ENCODE peak calls at places on chromosomes 12 and 14, in four cellular contexts. B is stimulated activated CD4-positive, alpha-beta T cell treated with anti-CD3 and anti-CD28 coated beads, Interleukin-15, amount 100 ng/mL, for 1 hour; P is pons; W is epithelial cell of esophagus. I is an unnamed sample.

GRCh38 chr12:53051881-53052412 is 2.1 kb downstream of the TNS2 start:
- DNase-seq in B (no peak), P (no peak), W (no peak), I (no peak)

GRCh38 chr12:1807107-1807478 is 13.3 kb upstream of the LRTM2 start:
- DNase-seq in P (no peak), W (no peak), B (no peak), I (no peak)

GRCh38 chr14:75022655-75023054 is 19.9 kb downstream of the EIF2B2 start:
- DNase-seq in W (peak), B (no peak), P (no peak), I (no peak)

GRCh38 chr12:48002773-48003218 is 1.5 kb downstream of the COL2A1 start:
- DNase-seq in W (peak), B (no peak), P (no peak), I (no peak)

GRCh38 chr14:104700747-104701215 is 11.4 kb downstream of the INF2 start:
- DNase-seq in B (no peak), P (no peak), W (no peak), I (no peak)

GRCh38 chr12:109389146-109389545 is 41.4 kb downstream of the MYO1H start:
- DNase-seq in P (no peak), W (no peak), B (no peak), I (no peak)

GRCh38 chr12:91913124-91913523 is 232.5 kb downstream of the BTG1 start:
- DNase-seq in W (no peak), B (no peak), P (no peak), I (no peak)

GRCh38 chr12:49364989-49365388 is 2.3 kb upstream of the SPATS2 start:
- DNase-seq in P (no peak), W (peak), B (no peak), I (no peak)

GRCh38 chr12:29743801-29744200 is 39.9 kb downstream of the TMTC1 start:
- DNase-seq in B (no peak), P (no peak), W (peak), I (no peak)

GRCh38 chr14:97299661-97300060 is 502.5 kb downstream of the VRK1 start:
- DNase-seq in W (no peak), P (no peak), B (no peak), I (no peak)

GRCh38 chr14:44462372-44462771 is 44.7 kb downstream of the FSCB start:
- DNase-seq in W (no peak), B (no peak), P (no peak), I (no peak)

GRCh38 chr14:53367631-53368030 is 214.5 kb upstream of the DDHD1 start:
- DNase-seq in W (no peak), B (no peak), P (no peak), I (no peak)

GRCh38 chr12:132230381-132230780 is 86.1 kb downstream of the NOC4L start:
- DNase-seq in P (no peak), W (no peak), B (no peak), I (no peak)

GRCh38 chr14:94897092-94897491 is 127.2 kb upstream of the GSC start:
- DNase-seq in B (no peak), W (no peak), P (no peak), I (no peak)

GRCh38 chr12:65673291-65673690 is 151.0 kb upstream of the HMGA2 start:
- DNase-seq in W (peak), B (no peak), P (no peak), I (no peak)

GRCh38 chr12:62900686-62901272 is 34.2 kb downstream of the PPM1H start:
- DNase-seq in P (no peak), W (peak), B (no peak), I (no peak)

GRCh38 chr14:99244960-99245340 is 27.0 kb downstream of the BCL11B start:
- DNase-seq in B (no peak), P (no peak), W (peak), I (no peak)

GRCh38 chr12:89379839-89380467 is 27.7 kb upstream of the DUSP6 start:
- DNase-seq in W (no peak), B (no peak), P (no peak), I (no peak)